ENCODE peak calls at places on chromosomes 5 and 9, in five cellular contexts. One of them, this sample, is unnamed.

GRCh38 chr5:173035904-173036707 is 20.0 kb upstream of the CREBRF start:
- DNase-seq in fibroblast of lung: no peak
- DNase-seq in kidney epithelial cell: no peak
- DNase-seq in stomach: no peak
- DNase-seq in fibroblast of pulmonary artery: no peak
- DNase-seq in this sample: no peak

GRCh38 chr5:156500755-156501154 is 173.8 kb downstream of the SGCD start:
- DNase-seq in fibroblast of lung: no peak
- DNase-seq in kidney epithelial cell: no peak
- DNase-seq in stomach: no peak
- DNase-seq in fibroblast of pulmonary artery: no peak
- DNase-seq in this sample: no peak

GRCh38 chr5:154486427-154486866 is 8.4 kb upstream of the HAND1 start:
- DNase-seq in fibroblast of lung: no peak
- DNase-seq in kidney epithelial cell: no peak
- DNase-seq in stomach: no peak
- DNase-seq in fibroblast of pulmonary artery: no peak
- DNase-seq in this sample: no peak

GRCh38 chr5:1405539-1406530 is 39.4 kb downstream of the SLC6A3 start:
- DNase-seq in fibroblast of lung: no peak
- DNase-seq in kidney epithelial cell: no peak
- DNase-seq in stomach: no peak
- DNase-seq in fibroblast of pulmonary artery: no peak
- DNase-seq in this sample: peak; percentile 88

GRCh38 chr9:130451509-130452388 is 7.0 kb downstream of the ASS1 start:
- DNase-seq in fibroblast of lung: peak; percentile 95
- DNase-seq in kidney epithelial cell: peak; percentile 85
- DNase-seq in stomach: peak; percentile 89
- DNase-seq in fibroblast of pulmonary artery: peak; percentile 98
- DNase-seq in this sample: no peak

GRCh38 chr5:105101597-105101996 is 1539.0 kb upstream of the NUDT12 start:
- DNase-seq in fibroblast of lung: peak; percentile 80
- DNase-seq in kidney epithelial cell: no peak
- DNase-seq in stomach: no peak
- DNase-seq in fibroblast of pulmonary artery: peak; percentile 20
- DNase-seq in this sample: no peak

GRCh38 chr5:32231241-32231640 is 57.1 kb upstream of the GOLPH3 start:
- DNase-seq in fibroblast of lung: no peak
- DNase-seq in kidney epithelial cell: no peak
- DNase-seq in stomach: no peak
- DNase-seq in fibroblast of pulmonary artery: no peak
- DNase-seq in this sample: no peak

GRCh38 chr9:136160321-136160938 is 41.8 kb upstream of the TMEM250 start:
- DNase-seq in fibroblast of lung: no peak
- DNase-seq in kidney epithelial cell: no peak
- DNase-seq in stomach: no peak
- DNase-seq in fibroblast of pulmonary artery: no peak
- DNase-seq in this sample: no peak

GRCh38 chr9:124818431-124819281 is 34.6 kb upstream of the WDR38 start:
- DNase-seq in fibroblast of lung: no peak
- DNase-seq in kidney epithelial cell: peak; percentile 63
- DNase-seq in stomach: no peak
- DNase-seq in fibroblast of pulmonary artery: no peak
- DNase-seq in this sample: no peak

GRCh38 chr9:85715587-85715986 is 26.2 kb downstream of the AGTPBP1 start:
- DNase-seq in fibroblast of lung: no peak
- DNase-seq in kidney epithelial cell: no peak
- DNase-seq in stomach: no peak
- DNase-seq in fibroblast of pulmonary artery: no peak
- DNase-seq in this sample: no peak

GRCh38 chr5:43270686-43271085 is 42.5 kb downstream of the HMGCS1 start:
- DNase-seq in fibroblast of lung: no peak
- DNase-seq in kidney epithelial cell: no peak
- DNase-seq in stomach: no peak
- DNase-seq in fibroblast of pulmonary artery: no peak
- DNase-seq in this sample: no peak

GRCh38 chr9:126591083-126591482 is 22.6 kb upstream of the LMX1B start:
- DNase-seq in fibroblast of lung: no peak
- DNase-seq in kidney epithelial cell: no peak
- DNase-seq in stomach: no peak
- DNase-seq in fibroblast of pulmonary artery: no peak
- DNase-seq in this sample: no peak

GRCh38 chr5:115431116-115431515 is 113.5 kb downstream of the FEM1C start:
- DNase-seq in fibroblast of lung: no peak
- DNase-seq in kidney epithelial cell: no peak
- DNase-seq in stomach: no peak
- DNase-seq in fibroblast of pulmonary artery: no peak
- DNase-seq in this sample: no peak

GRCh38 chr9:70131296-70131695 is 87.6 kb downstream of the MAMDC2 start:
- DNase-seq in fibroblast of lung: no peak
- DNase-seq in kidney epithelial cell: no peak
- DNase-seq in stomach: no peak
- DNase-seq in fibroblast of pulmonary artery: no peak
- DNase-seq in this sample: no peak

GRCh38 chr9:26243722-26244121 is 565.5 kb upstream of the TUSC1 start:
- DNase-seq in fibroblast of lung: peak; percentile 64
- DNase-seq in kidney epithelial cell: no peak
- DNase-seq in stomach: no peak
- DNase-seq in fibroblast of pulmonary artery: peak; percentile 44
- DNase-seq in this sample: no peak

GRCh38 chr5:5795074-5795779 is 372.8 kb downstream of the ICE1 start:
- DNase-seq in fibroblast of lung: no peak
- DNase-seq in kidney epithelial cell: no peak
- DNase-seq in stomach: no peak
- DNase-seq in fibroblast of pulmonary artery: no peak
- DNase-seq in this sample: no peak

GRCh38 chr5:95631991-95632675 is 12.2 kb downstream of the GPR150 start:
- DNase-seq in fibroblast of lung: no peak
- DNase-seq in kidney epithelial cell: peak; percentile 48
- DNase-seq in stomach: no peak
- DNase-seq in fibroblast of pulmonary artery: peak; percentile 73
- DNase-seq in this sample: no peak

GRCh38 chr5:52839285-52839684 is 51.6 kb downstream of the ITGA1 start:
- DNase-seq in fibroblast of lung: no peak
- DNase-seq in kidney epithelial cell: no peak
- DNase-seq in stomach: no peak
- DNase-seq in fibroblast of pulmonary artery: no peak
- DNase-seq in this sample: no peak

GRCh38 chr9:16516887-16517286 is 353.6 kb downstream of the BNC2 start:
- DNase-seq in fibroblast of lung: peak; percentile 71
- DNase-seq in kidney epithelial cell: no peak
- DNase-seq in stomach: no peak
- DNase-seq in fibroblast of pulmonary artery: peak; percentile 58
- DNase-seq in this sample: no peak

GRCh38 chr9:137077758-137078693 is 709 bp downstream of the UAP1L1 start:
- DNase-seq in fibroblast of lung: no peak
- DNase-seq in kidney epithelial cell: no peak
- DNase-seq in stomach: no peak
- DNase-seq in fibroblast of pulmonary artery: no peak
- DNase-seq in this sample: no peak

GRCh38 chr5:14880688-14881087 is 9.1 kb upstream of the ANKH start:
- DNase-seq in fibroblast of lung: peak; percentile 28
- DNase-seq in kidney epithelial cell: no peak
- DNase-seq in stomach: no peak
- DNase-seq in fibroblast of pulmonary artery: no peak
- DNase-seq in this sample: no peak

GRCh38 chr5:97063276-97063675 is 79.1 kb downstream of the LIX1 start:
- DNase-seq in fibroblast of lung: no peak
- DNase-seq in kidney epithelial cell: no peak
- DNase-seq in stomach: no peak
- DNase-seq in fibroblast of pulmonary artery: no peak
- DNase-seq in this sample: no peak

GRCh38 chr5:36696059-36696673 is 89.8 kb downstream of the SLC1A3 start:
- DNase-seq in fibroblast of lung: peak; percentile 70
- DNase-seq in kidney epithelial cell: peak; percentile 29
- DNase-seq in stomach: peak; percentile 58
- DNase-seq in fibroblast of pulmonary artery: peak; percentile 76
- DNase-seq in this sample: no peak

GRCh38 chr5:179239256-179240135 is 105.8 kb downstream of the ADAMTS2 start:
- DNase-seq in fibroblast of lung: no peak
- DNase-seq in kidney epithelial cell: no peak
- DNase-seq in stomach: no peak
- DNase-seq in fibroblast of pulmonary artery: no peak
- DNase-seq in this sample: peak; percentile 68

GRCh38 chr5:148179234-148179824 is 11.0 kb downstream of the SPINK14 start:
- DNase-seq in fibroblast of lung: peak; percentile 84
- DNase-seq in kidney epithelial cell: peak; percentile 16
- DNase-seq in stomach: no peak
- DNase-seq in fibroblast of pulmonary artery: peak; percentile 82
- DNase-seq in this sample: no peak

GRCh38 chr9:138043061-138043410 is 165.5 kb downstream of the CACNA1B start:
- DNase-seq in fibroblast of lung: no peak
- DNase-seq in kidney epithelial cell: no peak
- DNase-seq in stomach: peak; percentile 19
- DNase-seq in fibroblast of pulmonary artery: no peak
- DNase-seq in this sample: peak; percentile 76

GRCh38 chr5:134224905-134225779 is 731 bp downstream of the PPP2CA start:
- DNase-seq in fibroblast of lung: peak; percentile 94
- DNase-seq in kidney epithelial cell: no peak
- DNase-seq in stomach: peak; percentile 57
- DNase-seq in fibroblast of pulmonary artery: peak; percentile 65
- DNase-seq in this sample: no peak

GRCh38 chr9:33446507-33447403 is 638 bp downstream of the AQP3 start:
- DNase-seq in fibroblast of lung: peak; percentile 52
- DNase-seq in kidney epithelial cell: peak; percentile 38
- DNase-seq in stomach: peak; percentile 52
- DNase-seq in fibroblast of pulmonary artery: peak; percentile 63
- DNase-seq in this sample: no peak

GRCh38 chr9:33448159-33448511 is 742 bp upstream of the AQP3 start:
- DNase-seq in fibroblast of lung: no peak
- DNase-seq in kidney epithelial cell: no peak
- DNase-seq in stomach: no peak
- DNase-seq in fibroblast of pulmonary artery: no peak
- DNase-seq in this sample: no peak

GRCh38 chr9:33445941-33446506 is 1.4 kb downstream of the AQP3 start:
- DNase-seq in fibroblast of lung: no peak
- DNase-seq in kidney epithelial cell: no peak
- DNase-seq in stomach: peak; percentile 47
- DNase-seq in fibroblast of pulmonary artery: no peak
- DNase-seq in this sample: no peak

GRCh38 chr9:33449715-33450114 is 2.3 kb upstream of the AQP3 start:
- DNase-seq in fibroblast of lung: no peak
- DNase-seq in kidney epithelial cell: no peak
- DNase-seq in stomach: no peak
- DNase-seq in fibroblast of pulmonary artery: no peak
- DNase-seq in this sample: no peak

DNA sequence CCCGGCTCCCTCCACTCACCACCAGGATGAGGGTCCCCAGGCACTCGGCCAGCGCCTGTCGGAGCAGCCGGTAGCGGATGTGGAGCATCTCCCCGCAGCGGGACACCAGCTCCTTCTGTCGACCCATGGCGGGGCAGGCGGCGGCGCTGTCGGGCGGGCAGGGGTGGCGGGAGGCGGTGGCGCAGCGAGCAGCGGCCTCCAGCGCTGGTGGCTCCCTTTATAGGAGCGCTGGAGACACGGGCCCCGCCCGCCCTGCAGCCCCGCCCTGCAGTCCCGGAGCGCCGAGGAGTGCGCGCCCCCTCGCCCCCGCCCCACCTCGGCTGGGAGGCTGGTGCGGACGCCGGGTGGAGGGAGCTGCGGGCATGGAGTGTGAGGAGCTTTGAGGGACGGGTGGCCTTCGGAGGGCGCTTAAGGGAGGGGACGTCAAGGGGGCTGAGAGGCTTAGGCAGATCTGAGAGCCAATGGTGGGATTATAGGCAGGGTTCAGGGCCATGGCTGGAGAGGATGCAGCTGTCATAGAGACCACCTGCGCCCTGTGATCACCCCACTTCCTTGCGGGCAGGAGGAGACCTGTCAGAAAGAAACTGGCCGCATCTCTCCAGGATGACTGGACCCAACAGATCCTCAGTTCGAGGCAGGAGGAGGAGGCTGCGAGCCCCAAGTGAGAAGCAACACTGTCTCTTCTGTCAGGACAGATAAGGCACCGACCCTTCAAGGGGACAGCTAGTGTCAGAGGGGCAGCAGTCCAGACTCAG is at the start of gene AQP3:
- DNase-seq in fibroblast of lung: peak; percentile 33
- DNase-seq in kidney epithelial cell: no peak
- DNase-seq in stomach: peak; percentile 79
- DNase-seq in fibroblast of pulmonary artery: peak; percentile 24
- DNase-seq in this sample: no peak
- TF ChIP-seq CTCF in fibroblast of lung: peak; percentile 14
- TF ChIP-seq CTCF in kidney epithelial cell: no peak
- TF ChIP-seq CTCF in stomach: no peak
- TF ChIP-seq CTCF in fibroblast of pulmonary artery: no peak
- TF ChIP-seq CTCF in this sample: peak; percentile 73

GRCh38 chr5:123340928-123341327 is 82.3 kb downstream of the CEP120 start:
- DNase-seq in fibroblast of lung: no peak
- DNase-seq in kidney epithelial cell: no peak
- DNase-seq in stomach: no peak
- DNase-seq in fibroblast of pulmonary artery: no peak
- DNase-seq in this sample: no peak

GRCh38 chr5:123350744-123351143 is 72.5 kb downstream of the CEP120 start:
- DNase-seq in fibroblast of lung: no peak
- DNase-seq in kidney epithelial cell: no peak
- DNase-seq in stomach: no peak
- DNase-seq in fibroblast of pulmonary artery: peak; percentile 16
- DNase-seq in this sample: no peak

DNA sequence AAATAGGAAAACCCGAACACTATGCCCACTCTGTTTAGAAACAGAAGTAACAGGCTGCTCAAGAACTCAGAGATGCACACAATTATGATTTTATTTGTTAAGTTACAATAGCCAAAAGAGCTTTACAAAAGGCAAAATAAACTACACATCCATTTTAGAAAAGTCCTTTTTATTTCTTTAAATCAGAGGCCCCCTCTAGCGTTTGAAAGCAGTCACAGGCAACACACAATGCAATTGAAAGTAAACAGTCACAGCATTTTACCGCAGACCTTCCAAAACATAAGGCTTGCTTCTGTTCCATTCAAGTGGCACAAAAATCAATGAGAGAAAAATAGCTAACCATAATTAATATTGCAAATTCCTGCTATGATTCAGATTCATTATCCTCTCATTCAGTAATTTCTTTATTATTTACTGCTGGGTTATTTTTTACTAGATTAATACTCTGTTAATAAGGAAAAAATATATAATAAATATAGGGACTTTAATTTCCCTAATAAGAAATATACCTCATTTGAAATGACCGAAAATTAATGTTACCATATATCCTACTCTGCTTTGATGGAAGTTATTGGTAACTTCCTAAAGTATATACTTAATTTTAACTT is 78.3 kb downstream of the CEP120 start:
- DNase-seq in fibroblast of lung: peak; percentile 77
- DNase-seq in kidney epithelial cell: no peak
- DNase-seq in stomach: no peak
- DNase-seq in fibroblast of pulmonary artery: peak; percentile 70
- DNase-seq in this sample: no peak
- TF ChIP-seq CTCF in fibroblast of lung: peak; percentile 80
- TF ChIP-seq CTCF in kidney epithelial cell: peak; percentile 77
- TF ChIP-seq CTCF in stomach: no peak
- TF ChIP-seq CTCF in fibroblast of pulmonary artery: peak; percentile 85
- TF ChIP-seq CTCF in this sample: peak; percentile 89

GRCh38 chr9:112443636-112444035 is 43.0 kb upstream of the KIAA1958 start:
- DNase-seq in fibroblast of lung: no peak
- DNase-seq in kidney epithelial cell: no peak
- DNase-seq in stomach: no peak
- DNase-seq in fibroblast of pulmonary artery: no peak
- DNase-seq in this sample: no peak
- TF ChIP-seq CTCF in fibroblast of lung: no peak
- TF ChIP-seq CTCF in kidney epithelial cell: no peak
- TF ChIP-seq CTCF in stomach: no peak
- TF ChIP-seq CTCF in fibroblast of pulmonary artery: no peak
- TF ChIP-seq CTCF in this sample: no peak

GRCh38 chr9:133119039-133119438 is 2.0 kb downstream of the RALGDS start:
- DNase-seq in fibroblast of lung: no peak
- DNase-seq in kidney epithelial cell: no peak
- DNase-seq in stomach: no peak
- DNase-seq in fibroblast of pulmonary artery: no peak
- DNase-seq in this sample: no peak
- TF ChIP-seq CTCF in fibroblast of lung: no peak
- TF ChIP-seq CTCF in kidney epithelial cell: no peak
- TF ChIP-seq CTCF in stomach: no peak
- TF ChIP-seq CTCF in fibroblast of pulmonary artery: no peak
- TF ChIP-seq CTCF in this sample: no peak

This sample was measured in chondrocyte.